ENCODE peak calls at places on chromosomes 4 and X, in six cellular contexts. Y is ovary, H is colonic mucosa, W is Peyer's patch, T is left lung, E is breast epithelium. B is an unnamed sample.

GRCh38 chr4:74474345-74475099 is 29.6 kb downstream of the AREG start:
- DNase-seq in Y (no peak), H (peak; percentile 22), W (no peak), T (no peak), E (no peak), B (no peak)

GRCh38 chr4:124178449-124179021 is 534.0 kb downstream of the ANKRD50 start:
- DNase-seq in Y (no peak), H (no peak), W (no peak), T (no peak), E (no peak), B (no peak)

GRCh38 chrX:154428176-154429171 is at the start of gene ATP6AP1:
- DNase-seq in Y (peak; percentile 94), H (peak; percentile 91), W (peak; percentile 96), T (peak; percentile 94), E (peak; percentile 91), B (peak; percentile 94)

GRCh38 chrX:85244411-85245210 is 820 bp downstream of the ZNF711 start:
- DNase-seq in Y (peak; percentile 27), H (peak; percentile 24), W (no peak), T (no peak), E (no peak), B (peak; percentile 22)

GRCh38 chr4:67087897-67088296 is 457.4 kb downstream of the CENPC start:
- DNase-seq in Y (no peak), H (peak; percentile 45), W (peak; percentile 58), T (no peak), E (no peak), B (no peak)

GRCh38 chrX:21004835-21005234 is 369.4 kb upstream of the CNKSR2 start:
- DNase-seq in Y (no peak), H (no peak), W (no peak), T (no peak), E (no peak), B (no peak)

GRCh38 chr4:110042540-110043517 is 130.1 kb downstream of the EGF start:
- DNase-seq in Y (no peak), H (no peak), W (no peak), T (no peak), E (no peak), B (no peak)

GRCh38 chr4:110411599-110412011 is 64.3 kb upstream of the ENPEP start:
- DNase-seq in Y (no peak), H (peak; percentile 26), W (no peak), T (no peak), E (no peak), B (no peak)

GRCh38 chrX:140141444-140142029 is 176.2 kb upstream of the CXorf66 start:
- DNase-seq in Y (no peak), H (peak; percentile 26), W (peak; percentile 65), T (no peak), E (no peak), B (no peak)

GRCh38 chr4:28518781-28519180 is 1658.1 kb downstream of the STIM2 start:
- DNase-seq in Y (no peak), H (no peak), W (no peak), T (no peak), E (no peak), B (no peak)

GRCh38 chr4:137083571-137083970 is 448.7 kb downstream of the PCDH18 start:
- DNase-seq in Y (no peak), H (no peak), W (no peak), T (no peak), E (no peak), B (no peak)

GRCh38 chr4:72330381-72330780 is 238.6 kb downstream of the ADAMTS3 start:
- DNase-seq in Y (no peak), H (no peak), W (no peak), T (no peak), E (no peak), B (no peak)

GRCh38 chr4:113893546-113893945 is 85.9 kb downstream of the ARSJ start:
- DNase-seq in Y (no peak), H (no peak), W (no peak), T (no peak), E (no peak), B (no peak)

GRCh38 chrX:76428243-76429130 is 977 bp downstream of the MAGEE1 start:
- DNase-seq in Y (no peak), H (peak; percentile 19), W (peak; percentile 76), T (peak; percentile 33), E (peak; percentile 40), B (peak; percentile 24)

DNA sequence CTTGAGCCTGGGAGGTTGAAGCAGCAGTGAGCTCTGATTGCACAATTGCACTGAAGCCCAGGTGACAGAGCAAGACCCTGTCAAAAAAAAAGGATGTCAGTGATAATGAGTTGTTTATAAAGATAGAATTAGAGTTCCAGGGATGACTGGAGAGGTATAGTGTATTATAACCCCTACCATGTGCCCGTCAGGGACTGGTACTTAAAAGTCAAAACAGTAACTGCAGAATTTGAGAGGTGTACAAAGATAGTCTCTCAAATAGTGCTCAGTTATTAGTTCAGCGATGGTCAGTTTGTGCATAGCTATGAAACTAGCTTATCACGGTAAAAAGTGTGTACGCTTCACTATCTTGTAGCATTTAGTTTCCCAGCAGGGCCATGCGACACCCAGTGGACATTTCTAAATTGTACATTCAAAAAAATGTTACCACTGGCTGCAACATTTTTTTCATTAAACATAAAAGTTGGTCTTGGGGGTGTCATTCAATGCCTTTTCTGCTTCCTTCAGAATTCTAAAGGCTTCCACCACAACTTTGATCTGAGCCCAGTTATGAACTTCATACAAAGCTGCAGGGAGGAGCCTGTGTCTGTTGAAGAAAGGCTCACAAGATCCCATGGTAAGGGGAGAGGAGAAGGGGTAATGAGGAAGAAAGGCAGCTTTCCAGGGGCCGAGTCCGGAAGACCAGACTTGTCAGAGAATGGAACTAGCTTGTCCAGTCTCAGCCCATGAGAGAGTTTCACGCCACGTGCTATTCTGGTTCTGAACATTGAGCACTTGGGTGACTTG is 9.2 kb upstream of the GYG2 start:
- DNase-seq in Y (no peak), H (peak; percentile 40), W (no peak), T (no peak), E (no peak), B (no peak)
- TF ChIP-seq CTCF in Y (no peak), H (peak; percentile 31), W (no peak), T (peak; percentile 56), E (no peak), B (peak; percentile 25)

GRCh38 chr4:156545003-156545785 is 426.4 kb downstream of the PDGFC start:
- DNase-seq in Y (no peak), H (no peak), W (no peak), T (no peak), E (no peak), B (no peak)
- H3K27ac ChIP-seq in Y (no peak overlapping the region), H (no peak overlapping the region), W (no peak overlapping the region), T (no peak overlapping the region), E (no peak overlapping the region), B (no peak overlapping the region)

DNA sequence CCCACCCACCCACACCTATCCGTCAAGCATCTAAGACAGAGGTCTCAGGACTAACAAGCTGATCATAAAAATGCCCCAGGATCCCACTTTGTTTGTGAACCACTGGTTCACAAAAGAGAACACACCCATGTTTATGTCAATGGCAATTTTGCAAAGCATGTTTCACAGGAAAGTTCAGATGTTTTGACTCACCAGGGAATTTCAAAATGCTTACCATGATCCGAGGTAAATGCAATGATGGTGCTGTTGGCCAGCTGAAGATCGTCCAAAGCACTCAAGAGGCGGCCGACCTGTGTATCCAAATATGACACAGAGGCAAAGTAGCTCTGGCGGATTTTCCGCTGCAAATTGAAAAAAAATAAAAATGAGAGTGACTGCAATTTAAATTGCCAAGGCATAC is 15.0 kb downstream of the IDS start:
- DNase-seq in Y (no peak), H (no peak), W (no peak), T (no peak), E (no peak), B (no peak)
- H3K36me3 ChIP-seq in Y (no peaks in the 10 kb centered on the region), H (no peaks in the 10 kb centered on the region), W (no peaks in the 10 kb centered on the region), T (no peaks in the 10 kb centered on the region), E (no peaks in the 10 kb centered on the region), B (peaks cover 72% of the 10 kb centered on the region)

GRCh38 chr4:45701616-45702015 is 422.2 kb downstream of the GABRG1 start:
- DNase-seq in Y (no peak), H (no peak), W (no peak), T (no peak), E (no peak), B (no peak)
- TF ChIP-seq CTCF in Y (no peak), H (no peak), W (no peak), T (no peak), E (no peak), B (no peak)